ENCODE peak calls at places on chromosomes 11 and 22, in six cellular contexts. C, O, L, J, V and G are unnamed samples. For H3K4me1, the result is how much of the 10 kb centered on the place peaks cover.

GRCh38 chr22:50683994-50684371 is 11.4 kb downstream of the SHANK3 start:
- DNase-seq in C (no peak), O (no peak), L (no peak), J (no peak), V (no peak), G (no peak)

GRCh38 chr22:37198290-37199102 is 10.4 kb upstream of the C1QTNF6 start:
- DNase-seq in C (peak), O (no peak), L (peak), J (peak), V (peak), G (peak)

GRCh38 chr11:16785520-16786128 is 47.2 kb downstream of the C11orf58 start:
- DNase-seq in C (peak), O (no peak), L (peak), J (no peak), V (no peak), G (peak)

GRCh38 chr11:8307601-8308000 is 43.9 kb upstream of the LMO1 start:
- DNase-seq in C (no peak), O (no peak), L (no peak), J (no peak), V (no peak), G (no peak)

GRCh38 chr11:2685051-2685450 is 14.7 kb downstream of the KCNQ1OT1 start:
- DNase-seq in C (no peak), O (no peak), L (no peak), J (no peak), V (no peak), G (no peak)

GRCh38 chr11:119709638-119710346 is 19.2 kb downstream of the NECTIN1 start:
- DNase-seq in C (no peak), O (no peak), L (no peak), J (no peak), V (no peak), G (no peak)

GRCh38 chr11:15145635-15146034 is 30.9 kb downstream of the INSC start:
- DNase-seq in C (no peak), O (no peak), L (no peak), J (no peak), V (no peak), G (no peak)

GRCh38 chr11:72430743-72431570 is 3.4 kb downstream of the CLPB start:
- DNase-seq in C (peak), O (no peak), L (peak), J (no peak), V (no peak), G (no peak)

GRCh38 chr11:42631223-42631843 is 680.5 kb upstream of the API5 start:
- DNase-seq in C (no peak), O (no peak), L (no peak), J (no peak), V (no peak), G (no peak)

DNA sequence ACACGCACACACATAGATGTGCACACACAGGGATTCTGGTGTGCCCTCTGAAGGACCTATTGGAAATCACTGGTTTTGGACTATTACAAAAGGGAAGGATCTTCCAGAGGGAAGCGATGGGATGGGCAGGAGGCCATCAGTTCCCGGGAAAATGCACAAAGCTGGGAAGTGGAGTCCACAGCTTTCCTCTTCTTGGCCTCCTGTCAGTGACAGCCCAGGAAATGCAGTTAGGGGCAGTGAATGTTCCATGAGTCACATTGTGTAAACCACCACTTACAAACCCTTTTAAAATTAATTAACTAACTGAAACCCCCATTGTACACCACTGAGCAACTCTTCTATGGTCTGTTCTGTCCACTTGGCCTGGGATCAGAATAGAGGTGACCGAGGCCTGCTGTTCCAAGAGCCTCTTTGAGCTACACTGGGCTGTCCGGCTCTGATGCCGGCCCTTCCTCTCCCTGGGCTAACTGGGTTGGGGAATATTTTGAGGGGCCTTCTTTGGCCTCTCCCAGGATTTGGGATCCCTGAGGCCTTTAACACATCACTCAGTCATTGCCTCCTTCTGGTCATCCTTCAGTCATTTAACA is 137.7 kb downstream of the FEZ1 start:
- DNase-seq in C (no peak), O (no peak), L (no peak), J (no peak), V (no peak), G (no peak)
- H3K4me1 ChIP-seq in C (under half), O (under half), L (under half), J (under half), V (under half), G (under half)

GRCh38 chr11:6609502-6610015 is 2.5 kb downstream of the TAF10 start:
- DNase-seq in C (no peak), O (no peak), L (no peak), J (no peak), V (no peak), G (no peak)

GRCh38 chr11:6608726-6609501 is 3.1 kb downstream of the TAF10 start:
- DNase-seq in C (no peak), O (no peak), L (no peak), J (no peak), V (no peak), G (no peak)

GRCh38 chr11:6612008-6612815 is at the start of gene TAF10:
- DNase-seq in C (peak), O (peak), L (peak), J (peak), V (peak), G (peak)

GRCh38 chr11:6611092-6612007 is 666 bp downstream of the TAF10 start:
- DNase-seq in C (peak), O (no peak), L (no peak), J (peak), V (no peak), G (no peak)

GRCh38 chr11:6610591-6610990 is 1.4 kb downstream of the TAF10 start:
- DNase-seq in C (no peak), O (no peak), L (no peak), J (peak), V (no peak), G (no peak)
- H3K4me1 ChIP-seq in C (under half), O (half or more), L (under half), J (under half), V (under half), G (under half)

DNA sequence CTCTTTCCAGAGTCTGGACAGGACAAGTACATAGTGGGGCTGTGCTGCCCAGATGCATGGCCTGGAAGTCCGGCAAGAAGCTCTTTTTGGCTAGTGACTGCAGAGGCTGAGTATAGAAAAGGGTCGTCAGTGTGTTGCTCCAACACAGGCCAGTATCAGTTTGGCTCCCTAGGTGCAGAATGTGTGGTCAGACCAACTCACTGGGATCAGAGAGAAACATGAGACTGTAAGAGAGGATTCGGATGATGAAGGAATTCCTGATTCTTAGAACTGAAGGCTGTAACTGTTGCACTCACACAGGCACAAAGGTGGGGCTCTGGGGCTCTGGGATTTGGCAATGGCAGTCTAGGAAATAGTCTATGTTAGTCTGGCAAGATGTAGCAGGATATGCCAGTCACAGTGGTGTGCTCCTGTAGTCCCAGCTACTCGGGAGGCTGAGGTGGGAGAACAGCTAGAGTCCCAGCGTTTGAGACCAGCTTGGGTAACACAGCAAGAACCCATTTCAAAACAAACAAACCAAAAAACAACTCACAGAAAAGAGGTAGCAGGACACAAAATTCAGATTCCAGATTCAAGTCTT is 11.1 kb upstream of the UPB1 start:
- DNase-seq in C (no peak), O (no peak), L (no peak), J (no peak), V (no peak), G (no peak)
- H3K4me1 ChIP-seq in C (under half), O (under half), L (under half), J (under half), V (under half), G (under half)

GRCh38 chr11:76634934-76635333 is 35.6 kb downstream of the LRRC32 start:
- DNase-seq in C (no peak), O (no peak), L (no peak), J (no peak), V (no peak), G (no peak)
- H3K4me1 ChIP-seq in C (under half), O (half or more), L (under half), J (under half), V (under half), G (under half)

GRCh38 chr11:118219244-118219643 is 5.6 kb downstream of the JAML start:
- DNase-seq in C (no peak), O (no peak), L (no peak), J (no peak), V (no peak), G (no peak)

GRCh38 chr11:118215765-118216164 is 9.0 kb downstream of the JAML start:
- DNase-seq in C (no peak), O (no peak), L (no peak), J (no peak), V (no peak), G (no peak)

GRCh38 chr11:118216621-118217526 is 7.9 kb downstream of the JAML start:
- DNase-seq in C (peak), O (no peak), L (no peak), J (no peak), V (peak), G (no peak)

GRCh38 chr11:118219696-118220095 is 5.1 kb downstream of the JAML start:
- DNase-seq in C (no peak), O (no peak), L (no peak), J (no peak), V (no peak), G (no peak)

GRCh38 chr11:118217575-118217974 is 7.2 kb downstream of the JAML start:
- DNase-seq in C (no peak), O (no peak), L (no peak), J (no peak), V (no peak), G (no peak)
- H3K4me1 ChIP-seq in C (half or more), O (under half), L (under half), J (under half), V (half or more), G (under half)

GRCh38 chr11:62573006-62573591 is 592 bp downstream of the EEF1G start:
- DNase-seq in C (peak), O (no peak), L (no peak), J (no peak), V (no peak), G (no peak)

GRCh38 chr11:62566247-62566646 is 7.4 kb downstream of the EEF1G start:
- DNase-seq in C (no peak), O (no peak), L (no peak), J (no peak), V (no peak), G (no peak)

GRCh38 chr11:62567018-62567633 is 6.6 kb downstream of the EEF1G start:
- DNase-seq in C (no peak), O (no peak), L (no peak), J (no peak), V (no peak), G (no peak)

GRCh38 chr11:62572431-62572830 is 1.3 kb downstream of the EEF1G start:
- DNase-seq in C (no peak), O (no peak), L (no peak), J (no peak), V (no peak), G (no peak)

GRCh38 chr11:62569611-62570010 is 4.1 kb downstream of the EEF1G start:
- DNase-seq in C (no peak), O (no peak), L (no peak), J (no peak), V (no peak), G (no peak)
- H3K4me1 ChIP-seq in C (under half), O (under half), L (half or more), J (under half), V (under half), G (under half)